ENCODE peak calls at places on chromosomes 4 and X, in four cellular contexts. H is breast epithelium, W is cardiac muscle cell, Z is dorsolateral prefrontal cortex. U is an unnamed sample.

GRCh38 chr4:181959121-181959520 is 284.1 kb upstream of the TENM3 start:
- DNase-seq in H (no peak), Z (no peak), W (peak; percentile 54), U (no peak)

GRCh38 chr4:54767376-54767775 is 109.6 kb downstream of the KIT start:
- DNase-seq in H (no peak), W (no peak), Z (no peak), U (no peak)

GRCh38 chr4:142961866-142962265 is 115.8 kb upstream of the INPP4B start:
- DNase-seq in Z (no peak), W (peak; percentile 13), H (no peak), U (no peak)

GRCh38 chr4:83865417-83866150 is 329.7 kb downstream of the GPAT3 start:
- DNase-seq in W (no peak), Z (no peak), H (no peak), U (no peak)

GRCh38 chrX:41779941-41780340 is 56.0 kb downstream of the GPR82 start:
- DNase-seq in H (no peak), W (no peak), Z (no peak), U (no peak)

GRCh38 chr4:17336524-17336941 is 175.4 kb downstream of the QDPR start:
- DNase-seq in W (peak; percentile 52), H (no peak), Z (no peak), U (no peak)

GRCh38 chr4:106996490-106996889 is 39.6 kb downstream of the DKK2 start:
- DNase-seq in Z (no peak), W (no peak), H (no peak), U (no peak)

GRCh38 chrX:103330601-103331397 is 760 bp downstream of the TCEAL7 start:
- DNase-seq in H (no peak), W (peak; percentile 16), Z (no peak), U (no peak)

DNA sequence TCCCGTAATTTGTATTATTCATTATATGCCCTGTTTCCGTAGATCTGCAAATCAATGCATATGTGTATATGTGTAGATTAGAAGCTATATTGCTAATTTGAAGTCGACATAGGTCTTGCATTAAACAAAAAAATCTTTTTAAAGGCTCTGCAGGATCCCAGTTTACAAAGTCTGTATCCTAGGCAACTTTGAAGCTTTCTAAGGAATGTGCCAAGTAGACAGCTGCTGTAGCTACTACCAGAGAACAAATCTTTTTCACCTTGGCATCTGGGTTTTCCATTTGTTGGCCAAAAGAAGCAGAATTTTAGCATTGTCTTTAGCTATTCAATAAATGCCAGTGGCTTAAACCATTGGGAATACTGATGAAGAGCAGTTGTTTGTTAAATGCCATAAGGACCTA is 88.0 kb downstream of the NAA11 start:
- DNase-seq in W (no peak), H (no peak), Z (no peak), U (no peak)
- H3K27ac ChIP-seq in W (no peak overlapping the region), H (no peak overlapping the region), Z (no peak overlapping the region), U (no peak overlapping the region)

DNA sequence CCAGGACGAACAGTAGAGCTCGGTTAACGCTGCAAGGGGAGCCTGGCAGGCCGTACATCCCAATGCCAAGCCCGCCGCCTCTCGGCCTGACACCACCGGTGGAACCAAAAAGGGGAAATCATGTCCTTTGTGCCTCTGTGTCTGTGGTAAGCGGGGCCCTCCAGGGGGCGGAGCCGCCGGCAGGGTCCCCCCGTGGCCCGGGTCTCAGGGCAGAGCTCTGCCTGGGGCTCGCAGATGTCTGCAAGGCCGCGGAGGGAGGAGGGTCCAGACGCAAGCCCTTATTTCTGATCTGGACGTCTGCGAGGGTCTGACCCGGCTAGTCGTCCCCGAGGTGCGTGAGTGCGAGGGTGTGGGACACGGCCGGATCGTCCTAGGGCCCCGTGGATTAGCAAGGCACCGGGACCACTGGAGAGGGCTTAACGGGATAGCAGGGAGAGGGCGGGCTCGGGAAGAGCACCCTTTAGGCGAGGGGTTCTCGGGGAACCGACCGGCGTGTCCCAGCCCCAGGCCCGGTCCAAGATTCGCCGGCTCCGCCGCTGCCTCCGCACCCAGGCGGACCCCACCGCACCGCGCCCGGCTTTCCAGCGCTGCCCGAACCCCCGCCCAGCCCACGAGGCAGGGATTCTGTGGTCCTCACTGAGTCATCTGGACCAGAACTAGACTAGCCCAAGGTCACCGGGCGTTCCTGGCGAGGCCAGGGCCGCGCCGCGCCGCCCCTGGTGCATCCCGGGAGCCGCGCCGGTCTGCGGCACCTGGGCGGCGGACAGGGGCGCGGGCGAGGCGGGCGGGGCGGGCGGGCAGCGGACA is 858 bp upstream of the FAM193A start:
- DNase-seq in W (peak; percentile 33), Z (peak; percentile 66), H (peak; percentile 35), U (peak; percentile 89)
- TF ChIP-seq CTCF in W (peak; percentile 10), Z (peak; percentile 20), H (no peak), U (no peak)

DNA sequence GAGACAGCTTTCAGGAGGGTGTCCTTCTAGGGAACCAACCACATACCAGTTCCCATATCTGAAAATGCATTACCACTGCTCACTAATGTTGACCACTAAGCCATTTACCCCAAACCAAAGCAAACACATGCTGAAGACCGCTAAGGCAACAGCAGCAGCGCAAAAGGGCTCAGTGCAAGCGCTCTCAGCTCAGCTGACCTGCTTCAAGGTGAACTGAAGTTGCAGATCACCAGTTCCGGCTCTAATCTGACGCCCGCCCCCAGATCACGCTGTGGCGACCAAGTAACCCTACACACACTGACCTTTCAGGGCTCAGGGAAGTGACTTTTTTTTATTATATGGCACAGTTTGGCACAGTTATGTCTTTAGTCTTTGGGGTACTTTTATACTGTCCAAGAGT is 5.8 kb downstream of the MECP2 start:
- DNase-seq in H (no peak), W (no peak), Z (no peak), U (no peak)
- H3K27ac ChIP-seq in H (no peak overlapping the region), W (peak overlapping the region; percentile 51), Z (peak overlapping the region; percentile 70), U (no peak overlapping the region)

GRCh38 chr4:93743638-93744037 is 84.9 kb upstream of the ATOH1 start:
- DNase-seq in H (no peak), W (no peak), Z (no peak), U (no peak)
- TF ChIP-seq CTCF in H (no peak), W (no peak), Z (no peak), U (no peak)

DNA sequence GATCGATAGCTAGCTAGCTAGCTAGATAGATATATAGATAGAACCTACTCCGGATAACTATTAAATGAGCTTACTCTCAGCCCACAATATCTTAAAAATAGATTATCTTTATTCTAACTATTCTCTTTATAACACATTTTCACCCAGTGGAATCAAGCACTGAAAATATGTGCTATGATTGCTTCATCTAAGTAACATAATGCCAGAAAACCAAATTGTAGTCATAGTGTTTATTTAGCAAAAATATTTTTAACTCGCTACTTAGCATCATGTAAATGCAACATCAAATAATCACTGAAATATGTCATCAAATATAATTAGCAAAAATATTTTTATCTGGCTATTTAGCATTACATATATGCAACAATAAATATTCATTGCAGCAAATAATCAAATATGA is 1.5 kb downstream of the TMEM156 start:
- DNase-seq in Z (no peak), H (no peak), W (peak; percentile 39), U (no peak)
- H3K27ac ChIP-seq in Z (no peak overlapping the region), H (no peak overlapping the region), W (no peak overlapping the region), U (no peak overlapping the region)